ENCODE peak calls at places on chromosome 1, in five cellular contexts. P is astrocyte of the spinal cord; H is stimulated activated CD8-positive, alpha-beta memory T cell treated with anti-CD3 and anti-CD28 coated beads, Interleukin-15, amount 100 ng/mL, for 1 hour; L is H4; S is HEK293T. Q is an unnamed sample.

GRCh38 chr1:207972350-207972749 is 61.4 kb upstream of the CD34 start:
- DNase-seq in S (no peak), P (no peak), L (no peak), H (no peak), Q (no peak)

GRCh38 chr1:22852144-22852543 is 120.5 kb downstream of the LACTBL1 start:
- DNase-seq in H (no peak), P (no peak), S (no peak), L (no peak), Q (no peak)

GRCh38 chr1:204230211-204230610 is 16.4 kb upstream of the GOLT1A start:
- DNase-seq in P (no peak), H (no peak), L (no peak), S (no peak), Q (no peak)

GRCh38 chr1:200979574-200980451 is 43.7 kb downstream of the KIF21B start:
- DNase-seq in P (no peak), H (peak; percentile 34), L (peak; percentile 24), S (peak; percentile 82), Q (peak; percentile 69)

GRCh38 chr1:177106614-177107365 is 57.7 kb downstream of the ASTN1 start:
- DNase-seq in S (no peak), H (no peak), P (no peak), L (no peak), Q (no peak)

GRCh38 chr1:30184393-30185141 is 538.8 kb downstream of the MATN1 start:
- DNase-seq in S (no peak), H (no peak), P (no peak), L (no peak), Q (no peak)

GRCh38 chr1:168442931-168443330 is 100.9 kb downstream of the XCL2 start:
- DNase-seq in P (no peak), L (no peak), H (no peak), S (no peak), Q (no peak)

GRCh38 chr1:7707527-7707926 is 63.6 kb upstream of the VAMP3 start:
- DNase-seq in P (peak; percentile 5), L (peak; percentile 16), S (no peak), H (no peak), Q (no peak)

GRCh38 chr1:100344774-100345173 is 7.5 kb upstream of the CDC14A start:
- DNase-seq in S (no peak), H (no peak), L (no peak), P (no peak), Q (no peak)

GRCh38 chr1:178653091-178653490 is 72.0 kb upstream of the RALGPS2 start:
- DNase-seq in S (no peak), L (no peak), P (peak; percentile 10), H (no peak), Q (no peak)

GRCh38 chr1:68542586-68542985 is 45.7 kb upstream of the DEPDC1 start:
- DNase-seq in H (no peak), S (no peak), P (peak; percentile 10), L (peak; percentile 31), Q (peak; percentile 12)

GRCh38 chr1:65729308-65729707 is 63.4 kb upstream of the PDE4B start:
- DNase-seq in L (no peak), H (no peak), P (no peak), S (no peak), Q (no peak)

GRCh38 chr1:201269900-201270410 is 13.4 kb upstream of the PKP1 start:
- DNase-seq in S (no peak), H (no peak), L (no peak), P (no peak), Q (no peak)

GRCh38 chr1:232250838-232251237 is 379.1 kb downstream of the SIPA1L2 start:
- DNase-seq in S (no peak), H (no peak), L (no peak), P (no peak), Q (no peak)

GRCh38 chr1:235295902-235296350 is 32.1 kb downstream of the ARID4B start:
- DNase-seq in L (peak; percentile 16), H (no peak), S (no peak), P (peak; percentile 90), Q (no peak)

GRCh38 chr1:31591425-31592093 is 15.2 kb downstream of the TINAGL1 start:
- DNase-seq in L (peak; percentile 53), S (no peak), P (peak; percentile 38), H (no peak), Q (peak; percentile 79)

GRCh38 chr1:220225957-220226356 is 46.3 kb downstream of the RAB3GAP2 start:
- DNase-seq in S (no peak), P (no peak), L (no peak), H (no peak), Q (no peak)

GRCh38 chr1:26701266-26701994 is 5.6 kb downstream of the ARID1A start:
- DNase-seq in P (peak; percentile 67), L (no peak), S (no peak), H (no peak), Q (no peak)

GRCh38 chr1:63600248-63600647 is 7.0 kb downstream of the PGM1 start:
- DNase-seq in S (no peak), L (no peak), H (no peak), P (no peak), Q (no peak)

GRCh38 chr1:79293611-79294010 is 287.1 kb upstream of the ADGRL4 start:
- DNase-seq in S (no peak), L (no peak), H (no peak), P (peak; percentile 14), Q (no peak)

GRCh38 chr1:154553056-154553822 is 5.2 kb downstream of the UBE2Q1 start:
- DNase-seq in H (no peak), S (no peak), L (no peak), P (no peak), Q (no peak)

Q was measured in A673.